ENCODE peak calls at places on chromosomes 1 and 21, in nine cellular contexts. W is lung, A is GM06990, X is foreskin fibroblast, M is IMR-90, T is esophagus squamous epithelium, D is HCT116, I is A549, F is sigmoid colon. C is an unnamed sample.

GRCh38 chr1:119475866-119476439 is 31.1 kb upstream of the HSD3B1 start:
- DNase-seq in W (peak), A (peak), X (peak), M (peak), T (no peak), D (peak), I (peak), F (no peak), C (peak)

GRCh38 chr1:7093297-7093696 is 308.0 kb downstream of the CAMTA1 start:
- DNase-seq in W (no peak), A (no peak), X (no peak), M (no peak), T (no peak), D (no peak), I (no peak), F (no peak), C (no peak)

GRCh38 chr1:182488803-182489202 is 38.9 kb downstream of the RGSL1 start:
- DNase-seq in W (no peak), A (no peak), X (no peak), M (no peak), T (no peak), D (no peak), I (no peak), F (no peak), C (no peak)

GRCh38 chr21:31326478-31327247 is 17.4 kb downstream of the TIAM1 start:
- DNase-seq in W (no peak), A (peak), X (peak), M (no peak), T (no peak), D (no peak), I (no peak), F (no peak), C (peak)

GRCh38 chr1:9014475-9015375 is 11.5 kb downstream of the SLC2A7 start:
- DNase-seq in W (no peak), A (no peak), X (no peak), M (no peak), T (no peak), D (no peak), I (no peak), F (no peak), C (no peak)

GRCh38 chr1:226551299-226551698 is 2.7 kb downstream of the STUM start:
- DNase-seq in W (no peak), A (no peak), X (no peak), M (no peak), T (no peak), D (no peak), I (no peak), F (no peak), C (no peak)

GRCh38 chr1:26290416-26291261 is 10.8 kb downstream of the SH3BGRL3 start:
- DNase-seq in W (no peak), A (no peak), X (no peak), M (no peak), T (no peak), D (no peak), I (no peak), F (no peak), C (no peak)

GRCh38 chr1:208654241-208654640 is 410.1 kb upstream of the PLXNA2 start:
- DNase-seq in W (no peak), A (no peak), X (peak), M (no peak), T (no peak), D (peak), I (peak), F (no peak), C (peak)

GRCh38 chr1:30402031-30402430 is 321.4 kb downstream of the MATN1 start:
- DNase-seq in W (no peak), A (no peak), X (no peak), M (no peak), T (no peak), D (no peak), I (no peak), F (peak), C (no peak)

GRCh38 chr1:30087465-30087864 is 635.9 kb downstream of the MATN1 start:
- DNase-seq in W (no peak), A (no peak), X (peak), M (no peak), T (no peak), D (no peak), I (peak), F (no peak), C (no peak)

GRCh38 chr1:161196521-161197451 is 2.1 kb downstream of the ADAMTS4 start:
- DNase-seq in W (no peak), A (no peak), X (peak), M (peak), T (no peak), D (no peak), I (no peak), F (peak), C (peak)
- H3K4me3 ChIP-seq in W (peak), A (no peak), X (peak), M (no peak), T (peak), D (no peak), I (no peak), F (no peak), C (peak)

DNA sequence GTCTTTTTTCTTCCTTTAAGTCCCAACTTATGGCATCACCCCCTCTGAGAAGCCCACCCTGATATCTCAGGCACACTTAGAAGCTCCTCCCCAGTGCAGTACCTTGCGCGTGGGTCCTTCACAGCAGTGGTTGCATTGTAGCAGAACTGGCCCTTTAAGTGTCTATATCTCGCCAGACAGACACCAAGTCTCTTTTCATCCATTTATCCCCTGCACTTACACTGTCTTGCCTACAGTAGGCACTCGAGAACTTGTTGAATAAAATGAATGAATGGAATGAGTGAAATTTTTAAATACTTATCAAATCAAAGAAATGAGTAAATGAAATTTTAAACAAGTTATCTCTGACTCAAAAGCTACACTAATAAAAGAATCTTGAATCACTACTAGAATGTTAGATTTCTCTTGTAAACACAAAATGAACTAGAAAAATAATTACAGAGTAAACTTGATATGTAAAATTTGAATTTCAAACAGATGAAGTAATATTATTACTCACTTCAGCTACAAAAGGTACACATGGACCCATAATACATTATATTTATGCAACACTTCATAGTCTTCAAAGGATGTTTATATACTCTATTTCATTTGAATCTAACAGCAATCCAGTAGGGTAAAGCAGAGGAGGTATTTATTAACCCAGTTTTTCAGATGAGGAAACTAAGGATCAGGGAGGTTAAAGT is 54.7 kb upstream of the MAN1A2 start:
- DNase-seq in W (no peak), A (peak), X (peak), M (peak), T (no peak), D (peak), I (peak), F (no peak), C (peak)
- TF ChIP-seq CTCF in W (peak), A (peak), X (peak), M (peak), T (peak), D (peak), I (peak), F (no peak), C (peak)

GRCh38 chr21:36990508-36991205 is 15.8 kb upstream of the RIPPLY3 start:
- DNase-seq in W (no peak), A (no peak), X (no peak), M (no peak), T (no peak), D (no peak), I (no peak), F (no peak), C (no peak)

GRCh38 chr21:36992671-36993070 is 13.8 kb upstream of the RIPPLY3 start:
- DNase-seq in W (no peak), A (no peak), X (no peak), M (no peak), T (no peak), D (no peak), I (no peak), F (no peak), C (no peak)

GRCh38 chr21:36999131-36999898 is 7.2 kb upstream of the RIPPLY3 start:
- DNase-seq in W (no peak), A (no peak), X (no peak), M (no peak), T (no peak), D (no peak), I (no peak), F (no peak), C (no peak)

GRCh38 chr21:36989699-36990507 is 16.6 kb upstream of the RIPPLY3 start:
- DNase-seq in W (peak), A (peak), X (peak), M (peak), T (peak), D (peak), I (peak), F (peak), C (peak)

DNA sequence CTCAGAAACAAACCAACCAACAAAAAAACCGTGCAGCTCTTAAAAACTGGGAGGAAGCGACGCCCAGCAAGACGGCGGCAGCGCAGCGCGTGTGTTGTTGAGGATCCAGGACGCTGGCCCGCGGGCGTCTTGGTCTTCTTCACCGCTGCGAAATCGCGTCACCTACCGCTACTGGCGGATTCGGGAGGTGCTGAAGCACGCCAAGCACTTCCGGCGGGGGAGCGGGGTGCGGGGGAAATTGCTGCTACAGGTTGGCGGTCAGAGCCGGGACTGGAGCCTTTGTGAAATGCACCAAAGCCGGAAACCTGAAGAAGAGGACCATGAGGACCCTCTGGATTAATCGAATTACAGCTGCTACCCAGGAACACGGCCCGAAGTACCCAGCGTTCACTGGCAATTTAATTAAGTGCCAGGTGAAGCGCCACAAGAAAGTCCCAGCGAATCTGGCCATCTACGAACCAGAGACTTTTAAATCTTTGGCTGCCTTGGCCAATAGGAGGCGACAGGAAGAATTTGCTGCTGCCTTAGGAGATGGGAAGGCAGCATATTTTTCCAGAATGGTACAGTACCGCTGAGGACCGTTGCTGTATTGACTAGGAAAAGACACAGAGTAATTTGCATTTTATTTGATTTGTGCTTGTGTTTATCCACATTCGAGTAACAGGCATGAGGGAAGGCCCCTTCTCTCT is 11.9 kb upstream of the RIPPLY3 start:
- DNase-seq in W (no peak), A (no peak), X (no peak), M (no peak), T (no peak), D (no peak), I (no peak), F (no peak), C (no peak)
- H3K4me3 ChIP-seq in W (no peak), A (no peak), X (no peak), M (no peak), T (peak), D (no peak), I (no peak), F (no peak), C (no peak)

DNA sequence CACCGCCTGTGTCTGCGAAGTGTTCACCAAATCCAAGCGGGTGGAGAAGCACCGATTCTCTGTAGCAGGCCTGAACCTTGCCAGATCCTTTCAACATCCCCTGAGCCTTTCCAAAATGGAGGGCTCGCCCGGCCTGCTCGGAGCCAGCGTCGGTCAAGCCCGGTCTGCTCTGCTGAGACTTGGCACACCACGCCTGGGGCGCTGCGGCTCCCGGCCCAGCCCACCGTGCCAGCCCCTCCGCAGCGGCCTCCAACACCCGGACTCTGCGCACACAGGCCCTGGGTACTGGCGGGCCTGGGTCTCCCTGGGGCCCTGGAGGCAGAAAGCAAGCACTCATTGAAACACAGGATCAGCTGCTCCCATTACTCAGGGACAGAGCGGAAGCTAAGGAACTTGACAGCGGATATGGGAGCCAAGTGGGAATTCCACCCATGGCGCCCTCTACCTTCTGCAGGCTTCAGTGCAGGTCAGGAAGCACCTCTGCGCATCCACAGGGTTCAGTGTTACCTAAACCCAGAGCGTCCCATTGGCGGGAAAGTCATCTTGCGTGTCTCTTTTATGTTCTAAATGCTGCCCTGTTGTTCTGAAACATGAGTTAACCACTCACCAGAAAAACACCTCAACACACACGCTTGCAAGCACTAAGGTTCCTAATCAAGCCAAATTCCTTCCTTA is 159.9 kb downstream of the ZBTB18 start:
- DNase-seq in W (no peak), A (no peak), X (no peak), M (no peak), T (no peak), D (peak), I (peak), F (no peak), C (peak)
- TF ChIP-seq CTCF in W (no peak), A (peak), X (no peak), M (no peak), T (peak), D (peak), I (peak), F (no peak), C (peak)

GRCh38 chr1:39214998-39215873 is 10.7 kb downstream of the MACF1 start:
- DNase-seq in W (no peak), A (peak), X (no peak), M (no peak), T (no peak), D (no peak), I (no peak), F (no peak), C (no peak)
- H3K4me3 ChIP-seq in W (no peak), A (peak), X (no peak), M (no peak), T (peak), D (no peak), I (no peak), F (no peak), C (no peak)

GRCh38 chr1:58011978-58012377 is 534.5 kb downstream of the OMA1 start:
- DNase-seq in W (no peak), A (no peak), X (no peak), M (peak), T (no peak), D (no peak), I (no peak), F (no peak), C (peak)

GRCh38 chr1:58017641-58018040 is 528.9 kb downstream of the OMA1 start:
- DNase-seq in W (no peak), A (no peak), X (no peak), M (no peak), T (no peak), D (no peak), I (no peak), F (no peak), C (no peak)

DNA sequence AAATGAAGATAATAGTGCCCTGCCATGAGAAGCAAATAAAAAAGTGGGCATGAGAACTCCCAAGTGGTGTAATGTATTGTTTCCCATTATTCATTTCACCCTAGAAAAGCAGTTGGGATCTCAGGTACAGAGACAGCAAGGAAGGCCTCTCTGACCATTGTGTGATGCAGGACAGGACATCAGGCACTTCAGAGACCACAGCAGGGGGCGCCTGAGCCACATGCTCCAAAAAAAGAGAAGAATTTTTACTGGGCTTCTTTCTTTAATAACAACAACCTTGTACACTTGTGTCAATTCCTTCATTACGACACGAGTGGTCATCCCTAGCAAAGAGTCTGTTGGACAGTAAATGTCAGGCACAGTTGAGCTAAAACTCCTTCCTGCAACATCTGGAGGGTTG is 533.3 kb downstream of the OMA1 start:
- DNase-seq in W (no peak), A (no peak), X (no peak), M (no peak), T (no peak), D (no peak), I (no peak), F (no peak), C (no peak)
- TF ChIP-seq CTCF in W (no peak), A (peak), X (no peak), M (no peak), T (no peak), D (no peak), I (no peak), F (no peak), C (no peak)